ENCODE peak calls at places on chromosome 2, in four cellular contexts. A is RWPE1, Y is GF-D8, B is adrenal gland. P is an unnamed sample.

GRCh38 chr2:22904126-22904684 is 480.8 kb upstream of the KLHL29 start:
- DNase-seq in Y (no peak), A (no peak), B (no peak), P (no peak)

GRCh38 chr2:212177724-212178123 is 360.9 kb downstream of the ERBB4 start:
- DNase-seq in Y (no peak), B (no peak), A (no peak), P (no peak)

GRCh38 chr2:207167129-207167923 is 1.6 kb upstream of the KLF7 start:
- DNase-seq in Y (no peak), B (peak), A (no peak), P (no peak)

GRCh38 chr2:11239718-11240462 is 84.6 kb downstream of the SLC66A3 start:
- DNase-seq in Y (no peak), B (peak), A (no peak), P (no peak)

GRCh38 chr2:150690870-150691269 is 203.4 kb upstream of the RND3 start:
- DNase-seq in A (no peak), Y (no peak), B (no peak), P (peak)

GRCh38 chr2:59449264-59449663 is 1104.2 kb downstream of the BCL11A start:
- DNase-seq in A (peak), B (no peak), Y (no peak), P (no peak)

GRCh38 chr2:26241928-26242436 is 2.5 kb downstream of the HADHA start:
- DNase-seq in B (no peak), Y (no peak), A (no peak), P (no peak)

GRCh38 chr2:92074549-92074898 is 2796.7 kb upstream of the TEKT4 start:
- DNase-seq in B (no peak), A (no peak), Y (no peak), P (no peak)

GRCh38 chr2:111202266-111203040 is 81.7 kb downstream of the BCL2L11 start:
- DNase-seq in A (no peak), Y (no peak), B (no peak), P (peak)

GRCh38 chr2:20625491-20625919 is 25.4 kb downstream of the HS1BP3 start:
- DNase-seq in Y (no peak), B (peak), A (no peak), P (no peak)

GRCh38 chr2:36561223-36561944 is 36.6 kb downstream of the FEZ2 start:
- DNase-seq in A (peak), B (peak), Y (no peak), P (no peak)

GRCh38 chr2:173545364-173545734 is 190.7 kb downstream of the CDCA7 start:
- DNase-seq in A (no peak), Y (peak), B (peak), P (no peak)

GRCh38 chr2:17262854-17263253 is 255.4 kb downstream of the RAD51AP2 start:
- DNase-seq in B (no peak), Y (no peak), A (no peak), P (no peak)

GRCh38 chr2:42809876-42810125 is 17.4 kb upstream of the HAAO start:
- DNase-seq in B (peak), A (peak), Y (peak), P (peak)

GRCh38 chr2:8615252-8616083 is 66.4 kb upstream of the ID2 start:
- DNase-seq in Y (no peak), A (no peak), B (no peak), P (no peak)

GRCh38 chr2:114111329-114111728 is 221.4 kb downstream of the ACTR3 start:
- DNase-seq in B (no peak), A (no peak), Y (no peak), P (no peak)

GRCh38 chr2:36371963-36372391 is 16.4 kb downstream of the CRIM1 start:
- DNase-seq in A (peak), Y (no peak), B (no peak), P (peak)

GRCh38 chr2:211899871-211900482 is 638.6 kb downstream of the ERBB4 start:
- DNase-seq in A (no peak), Y (no peak), B (no peak), P (no peak)

GRCh38 chr2:232903989-232904388 is 33.9 kb downstream of the SNORC start:
- DNase-seq in Y (no peak), A (no peak), B (no peak), P (no peak)

GRCh38 chr2:239393941-239394340 is 6.9 kb downstream of the HDAC4 start:
- DNase-seq in B (peak), A (no peak), Y (no peak), P (no peak)

GRCh38 chr2:233081232-233081730 is 21.1 kb downstream of the INPP5D start:
- DNase-seq in B (no peak), Y (no peak), A (no peak), P (no peak)

GRCh38 chr2:55225481-55226020 is 6.5 kb downstream of the CLHC1 start:
- DNase-seq in A (no peak), Y (no peak), B (no peak), P (no peak)